ENCODE peak calls at places on chromosomes 2 and 18, in ten cellular contexts. Y, B, H, S, M, C, L, K, R and O are unnamed samples.

GRCh38 chr2:11416931-11417330 is 49.0 kb downstream of the E2F6 start:
- DNase-seq in Y (no peak), B (no peak), H (no peak), S (no peak), M (no peak), C (no peak), L (no peak), K (no peak), R (no peak), O (no peak)

GRCh38 chr2:143936758-143937562 is 583.0 kb downstream of the ZEB2 start:
- DNase-seq in Y (peak), B (no peak), H (no peak), S (no peak), M (peak), C (peak), L (no peak), K (no peak), R (no peak), O (no peak)

GRCh38 chr18:8045160-8045885 is 478.2 kb downstream of the PTPRM start:
- DNase-seq in Y (no peak), B (no peak), H (no peak), S (no peak), M (no peak), C (peak), L (no peak), K (no peak), R (peak), O (peak)

GRCh38 chr18:3015203-3015590 is 2.3 kb upstream of the LPIN2 start:
- DNase-seq in Y (no peak), B (peak), H (no peak), S (no peak), M (no peak), C (peak), L (no peak), K (no peak), R (peak), O (peak)

GRCh38 chr18:73791081-73791480 is 356.6 kb downstream of the FBXO15 start:
- DNase-seq in Y (no peak), B (no peak), H (no peak), S (no peak), M (no peak), C (no peak), L (no peak), K (no peak), R (no peak), O (no peak)

GRCh38 chr2:133843091-133843490 is 274.8 kb upstream of the NCKAP5 start:
- DNase-seq in Y (no peak), B (no peak), H (no peak), S (no peak), M (no peak), C (no peak), L (no peak), K (no peak), R (no peak), O (no peak)

GRCh38 chr18:48303883-48304282 is 105.3 kb downstream of the ZBTB7C start:
- DNase-seq in Y (no peak), B (no peak), H (no peak), S (no peak), M (no peak), C (no peak), L (no peak), K (no peak), R (no peak), O (no peak)

GRCh38 chr18:58359226-58360019 is 269.5 kb downstream of the ALPK2 start:
- DNase-seq in Y (no peak), B (no peak), H (no peak), S (no peak), M (no peak), C (peak), L (no peak), K (no peak), R (no peak), O (no peak)

GRCh38 chr2:54497738-54498680 is 41.9 kb downstream of the SPTBN1 start:
- DNase-seq in Y (peak), B (no peak), H (no peak), S (no peak), M (peak), C (peak), L (no peak), K (no peak), R (no peak), O (no peak)

GRCh38 chr2:234745347-234745746 is 206.5 kb upstream of the SH3BP4 start:
- DNase-seq in Y (no peak), B (no peak), H (no peak), S (no peak), M (no peak), C (peak), L (no peak), K (no peak), R (no peak), O (no peak)

GRCh38 chr2:155815851-155816250 is 516.7 kb downstream of the NR4A2 start:
- DNase-seq in Y (peak), B (peak), H (no peak), S (no peak), M (peak), C (peak), L (no peak), K (no peak), R (peak), O (no peak)

GRCh38 chr2:171712051-171712450 is 24.8 kb downstream of the DYNC1I2 start:
- DNase-seq in Y (no peak), B (peak), H (no peak), S (no peak), M (no peak), C (peak), L (no peak), K (no peak), R (peak), O (peak)

GRCh38 chr2:72920317-72921087 is 3.2 kb downstream of the EMX1 start:
- DNase-seq in Y (no peak), B (no peak), H (no peak), S (no peak), M (no peak), C (no peak), L (no peak), K (no peak), R (no peak), O (no peak)

GRCh38 chr2:22703286-22703925 is 681.6 kb upstream of the KLHL29 start:
- DNase-seq in Y (no peak), B (no peak), H (no peak), S (no peak), M (no peak), C (no peak), L (no peak), K (no peak), R (no peak), O (no peak)

GRCh38 chr2:83817511-83817910 is 641.6 kb downstream of the SUCLG1 start:
- DNase-seq in Y (no peak), B (no peak), H (no peak), S (no peak), M (no peak), C (peak), L (no peak), K (no peak), R (peak), O (no peak)